ENCODE peak calls at places on chromosome 3, in five cellular contexts. One of them, this sample, is unnamed.

GRCh38 chr3:138066383-138066782 is 49.0 kb downstream of the DZIP1L start:
- DNase-seq in body of pancreas: no peak
- DNase-seq in cardiac muscle cell: no peak
- DNase-seq in esophagus squamous epithelium: no peak
- DNase-seq in uterus: no peak
- DNase-seq in this sample: no peak

GRCh38 chr3:46646700-46647099 is 34.4 kb downstream of the FAM240A start:
- DNase-seq in cardiac muscle cell: no peak
- DNase-seq in body of pancreas: no peak
- DNase-seq in esophagus squamous epithelium: no peak
- DNase-seq in uterus: no peak
- DNase-seq in this sample: peak; percentile 10

GRCh38 chr3:194423317-194423716 is 24.3 kb upstream of the GP5 start:
- DNase-seq in body of pancreas: no peak
- DNase-seq in cardiac muscle cell: no peak
- DNase-seq in uterus: no peak
- DNase-seq in esophagus squamous epithelium: no peak
- DNase-seq in this sample: no peak

GRCh38 chr3:138423316-138423715 is 11.1 kb upstream of the ESYT3 start:
- DNase-seq in esophagus squamous epithelium: no peak
- DNase-seq in uterus: no peak
- DNase-seq in body of pancreas: no peak
- DNase-seq in cardiac muscle cell: no peak
- DNase-seq in this sample: no peak

GRCh38 chr3:108509873-108510272 is 523 bp downstream of the MYH15 start:
- DNase-seq in body of pancreas: no peak
- DNase-seq in esophagus squamous epithelium: no peak
- DNase-seq in uterus: no peak
- DNase-seq in cardiac muscle cell: no peak
- DNase-seq in this sample: no peak

GRCh38 chr3:177089120-177089519 is 108.2 kb downstream of the TBL1XR1 start:
- DNase-seq in body of pancreas: no peak
- DNase-seq in cardiac muscle cell: no peak
- DNase-seq in uterus: no peak
- DNase-seq in esophagus squamous epithelium: no peak
- DNase-seq in this sample: no peak

GRCh38 chr3:172696357-172696756 is 14.5 kb downstream of the NCEH1 start:
- DNase-seq in esophagus squamous epithelium: no peak
- DNase-seq in cardiac muscle cell: no peak
- DNase-seq in body of pancreas: no peak
- DNase-seq in uterus: no peak
- DNase-seq in this sample: no peak

GRCh38 chr3:56725175-56725574 is 42.1 kb upstream of the TASOR start:
- DNase-seq in body of pancreas: no peak
- DNase-seq in esophagus squamous epithelium: no peak
- DNase-seq in uterus: no peak
- DNase-seq in cardiac muscle cell: no peak
- DNase-seq in this sample: peak; percentile 5

GRCh38 chr3:47629770-47630169 is 51.1 kb upstream of the CSPG5 start:
- DNase-seq in body of pancreas: no peak
- DNase-seq in uterus: no peak
- DNase-seq in cardiac muscle cell: no peak
- DNase-seq in esophagus squamous epithelium: no peak
- DNase-seq in this sample: no peak

GRCh38 chr3:188241883-188242282 is 87.9 kb downstream of the LPP start:
- DNase-seq in esophagus squamous epithelium: no peak
- DNase-seq in uterus: no peak
- DNase-seq in body of pancreas: no peak
- DNase-seq in cardiac muscle cell: no peak
- DNase-seq in this sample: no peak

GRCh38 chr3:51670053-51670666 is 892 bp upstream of the TEX264 start:
- DNase-seq in body of pancreas: no peak
- DNase-seq in esophagus squamous epithelium: no peak
- DNase-seq in cardiac muscle cell: no peak
- DNase-seq in uterus: no peak
- DNase-seq in this sample: no peak

GRCh38 chr3:100261481-100261903 is 700 bp downstream of the TBC1D23 start:
- DNase-seq in body of pancreas: no peak
- DNase-seq in uterus: no peak
- DNase-seq in cardiac muscle cell: peak; percentile 72
- DNase-seq in esophagus squamous epithelium: no peak
- DNase-seq in this sample: no peak

GRCh38 chr3:177145402-177145801 is 51.9 kb downstream of the TBL1XR1 start:
- DNase-seq in esophagus squamous epithelium: no peak
- DNase-seq in cardiac muscle cell: no peak
- DNase-seq in body of pancreas: no peak
- DNase-seq in uterus: no peak
- DNase-seq in this sample: no peak

GRCh38 chr3:33218446-33219174 is at the start of gene SUSD5:
- DNase-seq in cardiac muscle cell: peak; percentile 53
- DNase-seq in body of pancreas: no peak
- DNase-seq in esophagus squamous epithelium: no peak
- DNase-seq in uterus: no peak
- DNase-seq in this sample: peak; percentile 57

GRCh38 chr3:39065197-39065596 is 13.4 kb downstream of the WDR48 start:
- DNase-seq in uterus: no peak
- DNase-seq in esophagus squamous epithelium: no peak
- DNase-seq in cardiac muscle cell: peak; percentile 45
- DNase-seq in body of pancreas: no peak
- DNase-seq in this sample: peak; percentile 49

GRCh38 chr3:88141458-88142083 is 8.2 kb upstream of the C3orf38 start:
- DNase-seq in body of pancreas: no peak
- DNase-seq in cardiac muscle cell: peak; percentile 41
- DNase-seq in esophagus squamous epithelium: no peak
- DNase-seq in uterus: no peak
- DNase-seq in this sample: peak; percentile 50

GRCh38 chr3:123741058-123741511 is 143.0 kb downstream of the MYLK start:
- DNase-seq in esophagus squamous epithelium: no peak
- DNase-seq in uterus: no peak
- DNase-seq in cardiac muscle cell: no peak
- DNase-seq in body of pancreas: no peak
- DNase-seq in this sample: no peak

GRCh38 chr3:69806735-69807438 is 67.6 kb downstream of the MITF start:
- DNase-seq in cardiac muscle cell: no peak
- DNase-seq in esophagus squamous epithelium: no peak
- DNase-seq in uterus: no peak
- DNase-seq in body of pancreas: no peak
- DNase-seq in this sample: peak; percentile 74

GRCh38 chr3:79973917-79974595 is 206.3 kb upstream of the ROBO1 start:
- DNase-seq in uterus: no peak
- DNase-seq in esophagus squamous epithelium: no peak
- DNase-seq in body of pancreas: no peak
- DNase-seq in cardiac muscle cell: peak; percentile 8
- DNase-seq in this sample: peak; percentile 54

GRCh38 chr3:157786618-157787017 is 283.4 kb upstream of the VEPH1 start:
- DNase-seq in esophagus squamous epithelium: no peak
- DNase-seq in cardiac muscle cell: peak; percentile 11
- DNase-seq in uterus: no peak
- DNase-seq in body of pancreas: no peak
- DNase-seq in this sample: no peak

GRCh38 chr3:171358171-171358890 is 101.9 kb downstream of the TNIK start:
- DNase-seq in body of pancreas: no peak
- DNase-seq in uterus: no peak
- DNase-seq in esophagus squamous epithelium: no peak
- DNase-seq in cardiac muscle cell: no peak
- DNase-seq in this sample: no peak

GRCh38 chr3:138348107-138348949 is at the start of gene MRAS:
- DNase-seq in esophagus squamous epithelium: no peak
- DNase-seq in uterus: peak; percentile 76
- DNase-seq in cardiac muscle cell: peak; percentile 90
- DNase-seq in body of pancreas: peak; percentile 77
- DNase-seq in this sample: peak; percentile 75

GRCh38 chr3:174094671-174095070 is 697.1 kb downstream of the NLGN1 start:
- DNase-seq in cardiac muscle cell: no peak
- DNase-seq in body of pancreas: no peak
- DNase-seq in esophagus squamous epithelium: no peak
- DNase-seq in uterus: no peak
- DNase-seq in this sample: no peak

GRCh38 chr3:170703121-170703588 is 117.3 kb upstream of the SLC7A14 start:
- DNase-seq in esophagus squamous epithelium: no peak
- DNase-seq in cardiac muscle cell: peak; percentile 71
- DNase-seq in body of pancreas: no peak
- DNase-seq in uterus: no peak
- DNase-seq in this sample: peak; percentile 89

GRCh38 chr3:72265250-72265649 is 480.3 kb upstream of the PROK2 start:
- DNase-seq in uterus: no peak
- DNase-seq in esophagus squamous epithelium: no peak
- DNase-seq in cardiac muscle cell: peak; percentile 60
- DNase-seq in body of pancreas: no peak
- DNase-seq in this sample: no peak

GRCh38 chr3:140050977-140051957 is 116.3 kb downstream of the CLSTN2 start:
- DNase-seq in uterus: no peak
- DNase-seq in esophagus squamous epithelium: no peak
- DNase-seq in body of pancreas: no peak
- DNase-seq in cardiac muscle cell: no peak
- DNase-seq in this sample: no peak

GRCh38 chr3:38017445-38018295 is 11.8 kb downstream of the PLCD1 start:
- DNase-seq in cardiac muscle cell: no peak
- DNase-seq in esophagus squamous epithelium: no peak
- DNase-seq in uterus: no peak
- DNase-seq in body of pancreas: no peak
- DNase-seq in this sample: no peak

GRCh38 chr3:100335137-100335833 is 728 bp downstream of the NIT2 start:
- DNase-seq in esophagus squamous epithelium: no peak
- DNase-seq in cardiac muscle cell: peak; percentile 29
- DNase-seq in body of pancreas: no peak
- DNase-seq in uterus: no peak
- DNase-seq in this sample: peak; percentile 19

GRCh38 chr3:25476639-25477038 is 48.6 kb downstream of the RARB start:
- DNase-seq in cardiac muscle cell: peak; percentile 67
- DNase-seq in uterus: no peak
- DNase-seq in body of pancreas: no peak
- DNase-seq in esophagus squamous epithelium: no peak
- DNase-seq in this sample: peak; percentile 71

GRCh38 chr3:69142090-69142489 is 19.7 kb upstream of the LMOD3 start:
- DNase-seq in body of pancreas: no peak
- DNase-seq in cardiac muscle cell: peak; percentile 7
- DNase-seq in uterus: no peak
- DNase-seq in esophagus squamous epithelium: no peak
- DNase-seq in this sample: peak; percentile 53

GRCh38 chr3:57949779-57950618 is 58.2 kb upstream of the FLNB start:
- DNase-seq in body of pancreas: peak; percentile 42
- DNase-seq in uterus: peak; percentile 76
- DNase-seq in cardiac muscle cell: no peak
- DNase-seq in esophagus squamous epithelium: no peak
- DNase-seq in this sample: no peak
- TF ChIP-seq CTCF in body of pancreas: peak; percentile 20
- TF ChIP-seq CTCF in uterus: no peak
- TF ChIP-seq CTCF in cardiac muscle cell: peak; percentile 10
- TF ChIP-seq CTCF in esophagus squamous epithelium: no peak
- TF ChIP-seq CTCF in this sample: peak; percentile 32

DNA sequence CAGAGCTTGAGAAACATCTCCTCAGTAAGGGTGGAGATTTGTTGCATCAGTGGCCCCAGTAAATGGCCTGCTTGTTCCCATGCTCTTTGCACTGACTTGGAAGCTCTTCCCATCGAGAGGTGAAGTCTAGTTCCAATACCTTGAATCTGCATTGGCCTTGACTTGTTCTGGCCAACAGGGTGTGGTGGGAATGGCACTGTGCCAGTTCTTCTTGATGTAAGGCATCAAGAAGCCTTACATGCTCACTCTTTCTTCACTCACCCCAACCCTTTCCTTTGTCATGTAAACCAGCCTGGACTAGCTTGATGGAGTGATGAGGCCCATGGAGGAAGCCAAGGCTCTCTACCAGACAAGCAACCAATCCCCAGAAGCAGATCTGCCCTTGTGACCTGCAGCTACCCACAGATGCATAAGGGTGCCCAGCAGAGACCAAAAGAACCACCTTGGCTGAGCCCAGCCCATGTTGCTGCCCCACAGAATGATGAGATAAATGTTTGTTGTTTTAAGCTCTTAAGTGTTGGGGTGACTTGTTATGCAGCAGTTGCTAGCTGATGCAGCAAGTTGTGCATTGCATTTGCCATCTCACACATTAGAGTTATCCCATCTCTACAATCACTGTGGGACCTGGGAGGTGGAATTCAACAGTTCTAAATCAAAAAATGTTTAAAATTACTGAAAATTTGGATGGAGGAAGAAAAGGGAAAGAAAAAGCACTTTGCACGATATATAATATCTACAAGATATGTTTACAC is 11.1 kb upstream of the MGLL start:
- DNase-seq in esophagus squamous epithelium: no peak
- DNase-seq in cardiac muscle cell: no peak
- DNase-seq in body of pancreas: no peak
- DNase-seq in uterus: no peak
- DNase-seq in this sample: no peak
- H3K4me3 ChIP-seq in esophagus squamous epithelium: no peak overlapping the region
- H3K4me3 ChIP-seq in cardiac muscle cell: no peak overlapping the region
- H3K4me3 ChIP-seq in body of pancreas: no peak overlapping the region
- H3K4me3 ChIP-seq in uterus: no peak overlapping the region
- H3K4me3 ChIP-seq in this sample: no peak overlapping the region

GRCh38 chr3:28088811-28089526 is 152.4 kb upstream of the CMC1 start:
- DNase-seq in esophagus squamous epithelium: no peak
- DNase-seq in body of pancreas: no peak
- DNase-seq in cardiac muscle cell: no peak
- DNase-seq in uterus: no peak
- DNase-seq in this sample: no peak
- TF ChIP-seq CTCF in esophagus squamous epithelium: no peak
- TF ChIP-seq CTCF in body of pancreas: no peak
- TF ChIP-seq CTCF in cardiac muscle cell: no peak
- TF ChIP-seq CTCF in uterus: no peak
- TF ChIP-seq CTCF in this sample: no peak

DNA sequence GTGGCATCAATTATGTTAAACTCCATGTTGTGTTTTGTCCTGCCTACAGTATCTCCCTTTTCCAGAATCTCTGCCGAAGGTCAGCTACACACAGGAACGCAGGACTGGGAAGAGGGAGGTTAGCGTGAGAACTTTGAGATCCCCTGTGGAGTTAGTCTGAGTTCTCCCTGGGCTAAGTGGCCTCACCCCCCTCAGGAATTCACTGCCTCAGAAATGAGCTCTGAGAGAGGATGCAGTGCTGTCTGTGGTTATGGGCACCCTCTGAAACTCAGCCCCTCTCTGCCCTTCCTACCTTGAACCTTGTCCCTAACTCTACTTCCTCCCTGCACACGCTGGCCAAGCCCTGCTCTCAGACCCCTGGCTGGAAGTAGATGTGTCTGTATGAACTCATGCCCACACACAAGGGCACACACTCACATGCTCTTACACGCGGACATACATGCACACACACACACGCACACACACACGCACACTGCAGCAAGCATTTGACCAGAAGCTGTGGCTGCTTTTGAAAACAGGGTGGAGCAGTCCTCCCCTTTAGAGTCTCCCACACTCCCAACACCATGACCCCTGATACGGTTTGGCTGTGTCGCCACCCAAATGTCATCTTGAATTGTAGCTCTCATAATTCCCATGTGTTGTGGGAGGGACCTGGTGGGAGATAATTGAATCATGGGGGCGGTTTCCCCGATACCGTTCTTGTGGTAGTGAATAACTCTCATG is 5.3 kb upstream of the VIPR1 start:
- DNase-seq in body of pancreas: no peak
- DNase-seq in cardiac muscle cell: peak; percentile 67
- DNase-seq in esophagus squamous epithelium: no peak
- DNase-seq in uterus: peak; percentile 1
- DNase-seq in this sample: peak; percentile 75
- H3K4me3 ChIP-seq in body of pancreas: no peak overlapping the region
- H3K4me3 ChIP-seq in cardiac muscle cell: no peak overlapping the region
- H3K4me3 ChIP-seq in esophagus squamous epithelium: no peak overlapping the region
- H3K4me3 ChIP-seq in uterus: no peak overlapping the region
- H3K4me3 ChIP-seq in this sample: no peak overlapping the region

GRCh38 chr3:101803152-101803782 is 24.3 kb downstream of the NXPE3 start:
- DNase-seq in esophagus squamous epithelium: no peak
- DNase-seq in body of pancreas: peak; percentile 51
- DNase-seq in cardiac muscle cell: peak; percentile 87
- DNase-seq in uterus: peak; percentile 67
- DNase-seq in this sample: peak; percentile 68
- TF ChIP-seq CTCF in esophagus squamous epithelium: peak; percentile 58
- TF ChIP-seq CTCF in body of pancreas: peak; percentile 84
- TF ChIP-seq CTCF in cardiac muscle cell: peak; percentile 87
- TF ChIP-seq CTCF in uterus: peak; percentile 72
- TF ChIP-seq CTCF in this sample: peak; percentile 84